ENCODE peak calls at places on chromosomes 3 and 15, in six cellular contexts. One of them, this sample, is unnamed.

GRCh38 chr3:104040896-104041295 is 1325.8 kb upstream of the ALCAM start:
- DNase-seq in EH: no peak
- DNase-seq in GM13976: no peak
- DNase-seq in aorta: no peak
- DNase-seq in GM18507: no peak
- DNase-seq in heart left ventricle: no peak
- DNase-seq in this sample: no peak

GRCh38 chr3:8205876-8206275 is 295.7 kb upstream of the LMCD1 start:
- DNase-seq in heart left ventricle: no peak
- DNase-seq in GM18507: no peak
- DNase-seq in aorta: no peak
- DNase-seq in GM13976: no peak
- DNase-seq in EH: no peak
- DNase-seq in this sample: no peak

GRCh38 chr15:34223904-34224596 is 766 bp upstream of the EMC4 start:
- DNase-seq in heart left ventricle: no peak
- DNase-seq in EH: no peak
- DNase-seq in GM13976: peak
- DNase-seq in GM18507: no peak
- DNase-seq in aorta: no peak
- DNase-seq in this sample: peak

GRCh38 chr15:98874773-98875172 is 132.8 kb downstream of the PGPEP1L start:
- DNase-seq in EH: peak
- DNase-seq in aorta: no peak
- DNase-seq in GM18507: no peak
- DNase-seq in GM13976: no peak
- DNase-seq in heart left ventricle: no peak
- DNase-seq in this sample: no peak

GRCh38 chr15:43795197-43795596 is 3.1 kb downstream of the SERF2 start:
- DNase-seq in aorta: no peak
- DNase-seq in GM18507: no peak
- DNase-seq in EH: no peak
- DNase-seq in GM13976: no peak
- DNase-seq in heart left ventricle: no peak
- DNase-seq in this sample: no peak

GRCh38 chr3:56355570-56356185 is 112.6 kb downstream of the ERC2 start:
- DNase-seq in GM18507: no peak
- DNase-seq in GM13976: no peak
- DNase-seq in EH: no peak
- DNase-seq in heart left ventricle: no peak
- DNase-seq in aorta: no peak
- DNase-seq in this sample: no peak

GRCh38 chr3:42493798-42494151 is 8.7 kb upstream of the VIPR1 start:
- DNase-seq in heart left ventricle: no peak
- DNase-seq in aorta: no peak
- DNase-seq in EH: no peak
- DNase-seq in GM13976: no peak
- DNase-seq in GM18507: no peak
- DNase-seq in this sample: no peak

GRCh38 chr15:89052474-89052873 is 35.8 kb upstream of the ABHD2 start:
- DNase-seq in GM18507: no peak
- DNase-seq in aorta: no peak
- DNase-seq in heart left ventricle: no peak
- DNase-seq in GM13976: no peak
- DNase-seq in EH: peak
- DNase-seq in this sample: peak

GRCh38 chr3:1600700-1601418 is 497.8 kb upstream of the CNTN4 start:
- DNase-seq in heart left ventricle: no peak
- DNase-seq in GM13976: no peak
- DNase-seq in GM18507: no peak
- DNase-seq in aorta: no peak
- DNase-seq in EH: no peak
- DNase-seq in this sample: no peak

GRCh38 chr15:100092034-100092433 is 249.7 kb downstream of the ADAMTS17 start:
- DNase-seq in heart left ventricle: no peak
- DNase-seq in GM13976: no peak
- DNase-seq in GM18507: no peak
- DNase-seq in aorta: no peak
- DNase-seq in EH: no peak
- DNase-seq in this sample: no peak

GRCh38 chr15:90101130-90101968 is 919 bp downstream of the IDH2 start:
- DNase-seq in GM13976: peak
- DNase-seq in heart left ventricle: peak
- DNase-seq in GM18507: no peak
- DNase-seq in EH: peak
- DNase-seq in aorta: peak
- DNase-seq in this sample: peak

GRCh38 chr3:184741259-184741556 is 29.3 kb upstream of the MAGEF1 start:
- DNase-seq in heart left ventricle: no peak
- DNase-seq in GM18507: no peak
- DNase-seq in aorta: no peak
- DNase-seq in EH: no peak
- DNase-seq in GM13976: no peak
- DNase-seq in this sample: no peak

GRCh38 chr3:127543441-127543840 is 47.1 kb downstream of the TPRA1 start:
- DNase-seq in heart left ventricle: no peak
- DNase-seq in GM18507: no peak
- DNase-seq in aorta: peak
- DNase-seq in GM13976: no peak
- DNase-seq in EH: no peak
- DNase-seq in this sample: no peak

GRCh38 chr3:112128843-112129727 is 4.0 kb downstream of the GCSAM start:
- DNase-seq in GM18507: no peak
- DNase-seq in GM13976: no peak
- DNase-seq in aorta: no peak
- DNase-seq in EH: peak
- DNase-seq in heart left ventricle: no peak
- DNase-seq in this sample: no peak

GRCh38 chr15:98580577-98580976 is 67.8 kb upstream of the IGF1R start:
- DNase-seq in EH: peak
- DNase-seq in GM13976: no peak
- DNase-seq in heart left ventricle: no peak
- DNase-seq in GM18507: no peak
- DNase-seq in aorta: no peak
- DNase-seq in this sample: peak

GRCh38 chr15:49697121-49697520 is 76.3 kb downstream of the DTWD1 start:
- DNase-seq in aorta: no peak
- DNase-seq in heart left ventricle: no peak
- DNase-seq in GM13976: no peak
- DNase-seq in EH: peak
- DNase-seq in GM18507: no peak
- DNase-seq in this sample: no peak

GRCh38 chr15:72365844-72366243 is 10.0 kb downstream of the HEXA start:
- DNase-seq in heart left ventricle: no peak
- DNase-seq in aorta: no peak
- DNase-seq in GM13976: peak
- DNase-seq in EH: no peak
- DNase-seq in GM18507: peak
- DNase-seq in this sample: no peak

GRCh38 chr3:155778441-155778840 is 27.6 kb downstream of the C3orf33 start:
- DNase-seq in GM13976: no peak
- DNase-seq in heart left ventricle: no peak
- DNase-seq in aorta: no peak
- DNase-seq in EH: peak
- DNase-seq in GM18507: no peak
- DNase-seq in this sample: no peak

This sample was measured in myocyte.